ENCODE peak calls at places on chromosomes 16 and 17, in six cellular contexts. L is mammary epithelial cell, U is heart right ventricle, K is ascending aorta, O is cardiac muscle cell, R is OCI-LY7. P is an unnamed sample.

GRCh38 chr16:85387171-85387507 is 226.0 kb upstream of the GSE1 start:
- DNase-seq in L (no peak), U (peak), K (peak), O (no peak), R (no peak), P (no peak)

GRCh38 chr17:38798614-38799500 is 499 bp downstream of the PIP4K2B start:
- DNase-seq in L (peak), U (peak), K (no peak), O (no peak), R (no peak), P (peak)

GRCh38 chr16:67155305-67156145 is 4.2 kb downstream of the TRADD start:
- DNase-seq in L (peak), U (peak), K (no peak), O (peak), R (peak), P (peak)

GRCh38 chr17:83153681-83154310 is 74.4 kb downstream of the METRNL start:
- DNase-seq in L (no peak), U (no peak), K (no peak), O (no peak), R (no peak), P (no peak)

GRCh38 chr16:88596477-88596876 is 26.3 kb downstream of the ZC3H18 start:
- DNase-seq in L (peak), U (no peak), K (no peak), O (no peak), R (no peak), P (no peak)

GRCh38 chr16:89696598-89697128 is 4.8 kb downstream of the SPATA2L start:
- DNase-seq in L (no peak), U (no peak), K (no peak), O (no peak), R (peak), P (no peak)

GRCh38 chr17:1713878-1714487 is 3.8 kb upstream of the TLCD2 start:
- DNase-seq in L (peak), U (no peak), K (no peak), O (peak), R (no peak), P (peak)

GRCh38 chr17:28861393-28862203 is 6.8 kb downstream of the ERAL1 start:
- DNase-seq in L (no peak), U (no peak), K (no peak), O (no peak), R (no peak), P (no peak)

GRCh38 chr16:28182183-28182582 is 29.6 kb downstream of the XPO6 start:
- DNase-seq in L (no peak), U (no peak), K (no peak), O (no peak), R (no peak), P (no peak)

GRCh38 chr17:16439867-16440351 is 24.5 kb downstream of the TRPV2 start:
- DNase-seq in L (no peak), U (no peak), K (no peak), O (no peak), R (peak), P (no peak)

GRCh38 chr17:40178021-40178601 is 841 bp downstream of the RAPGEFL1 start:
- DNase-seq in L (no peak), U (no peak), K (no peak), O (peak), R (no peak), P (no peak)

GRCh38 chr16:67404740-67405226 is 11.5 kb upstream of the TPPP3 start:
- DNase-seq in L (peak), U (no peak), K (no peak), O (no peak), R (no peak), P (no peak)

GRCh38 chr17:53628011-53628410 is 194.7 kb upstream of the KIF2B start:
- DNase-seq in L (peak), U (no peak), K (no peak), O (no peak), R (no peak), P (no peak)

GRCh38 chr17:53626286-53626685 is 196.4 kb upstream of the KIF2B start:
- DNase-seq in L (peak), U (no peak), K (no peak), O (no peak), R (no peak), P (no peak)

GRCh38 chr17:53630115-53630514 is 192.6 kb upstream of the KIF2B start:
- DNase-seq in L (no peak), U (no peak), K (no peak), O (no peak), R (no peak), P (no peak)

GRCh38 chr17:53629188-53629587 is 193.5 kb upstream of the KIF2B start:
- DNase-seq in L (peak), U (no peak), K (no peak), O (no peak), R (no peak), P (no peak)

GRCh38 chr17:53627511-53627910 is 195.2 kb upstream of the KIF2B start:
- DNase-seq in L (peak), U (no peak), K (no peak), O (no peak), R (no peak), P (no peak)
- H3K27ac ChIP-seq in L (peak), U (no peak), K (no peak), O (no peak), R (no peak), P (no peak)

GRCh38 chr16:70638814-70639792 is 7.3 kb upstream of the IL34 start:
- DNase-seq in L (no peak), U (no peak), K (no peak), O (no peak), R (no peak), P (no peak)
- TF ChIP-seq CTCF in L (no peak), U (no peak), K (no peak), O (no peak), R (no peak), P (no peak)

DNA sequence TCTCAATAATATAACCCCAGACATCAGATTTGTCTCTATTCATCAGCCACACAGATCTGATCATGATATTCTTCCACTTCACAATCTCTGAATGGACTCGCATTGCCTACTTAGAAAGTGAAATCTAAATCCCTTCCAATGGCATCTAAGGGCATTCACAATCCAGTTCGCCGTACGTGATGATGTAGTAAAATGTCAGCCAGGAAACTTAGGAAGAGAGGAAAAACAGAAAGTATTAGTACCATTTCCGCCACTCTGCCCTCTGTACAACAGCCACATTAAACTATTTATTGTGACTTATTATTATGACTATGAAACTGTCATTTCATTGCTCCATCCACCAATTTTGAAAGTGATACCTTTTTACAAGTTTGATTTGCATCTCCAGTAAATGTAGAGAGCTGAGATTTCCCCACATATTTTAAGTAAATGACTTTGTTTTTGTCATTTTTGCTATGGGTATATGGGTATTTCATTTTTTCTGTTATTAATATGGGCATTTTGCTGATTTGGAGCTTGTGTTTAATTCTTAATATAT is 69.4 kb upstream of the SMIM36 start:
- DNase-seq in L (no peak), U (no peak), K (no peak), O (no peak), R (no peak), P (no peak)
- H3K4me3 ChIP-seq in L (no peak), U (no peak), K (no peak), O (no peak), R (no peak), P (no peak)

GRCh38 chr17:31272236-31272635 is 24.8 kb downstream of the OMG start:
- DNase-seq in L (no peak), U (no peak), K (no peak), O (no peak), R (no peak), P (no peak)
- H3K27ac ChIP-seq in L (no peak), U (peak), K (no peak), O (no peak), R (no peak), P (no peak)

DNA sequence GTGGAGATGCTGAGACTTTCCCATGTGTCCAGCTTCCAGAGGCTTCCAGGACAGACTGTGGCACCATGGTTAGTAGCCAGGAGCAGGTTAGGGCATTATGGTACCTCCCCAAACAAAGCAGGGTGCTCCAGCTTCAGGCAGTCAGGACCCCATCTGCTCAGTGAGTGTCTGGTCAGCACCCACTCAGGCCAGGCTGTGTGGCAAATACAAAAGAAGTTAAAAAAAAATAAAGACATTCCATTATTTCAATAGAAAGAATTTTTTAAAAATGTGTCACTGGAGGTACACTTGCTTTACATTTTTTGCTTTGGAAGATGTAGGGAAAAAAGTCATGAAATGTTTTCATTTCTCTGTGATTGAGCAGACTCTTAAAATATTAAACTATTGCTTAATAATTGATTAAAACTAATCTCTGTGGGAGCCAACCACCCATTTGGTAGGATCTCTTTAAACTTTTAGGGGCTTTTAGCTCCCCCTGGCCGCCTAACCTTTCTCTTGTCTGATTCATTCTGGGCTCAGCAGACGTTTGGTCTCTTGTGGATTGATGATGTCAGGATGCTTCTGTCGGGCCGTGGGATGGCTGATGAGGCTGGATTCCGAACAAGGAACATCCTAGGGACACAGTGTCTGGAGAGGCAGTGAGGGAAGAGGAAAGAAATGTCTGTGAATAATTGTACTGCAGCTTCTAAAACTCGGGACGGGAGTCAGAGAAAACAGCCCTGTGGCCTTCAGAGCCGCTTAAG is 28.4 kb upstream of the NPTX1 start:
- DNase-seq in L (no peak), U (no peak), K (no peak), O (no peak), R (peak), P (no peak)
- TF ChIP-seq CTCF in L (no peak), U (no peak), K (no peak), O (no peak), R (peak), P (no peak)

GRCh38 chr17:46770818-46771600 is 47.5 kb downstream of the WNT3 start:
- DNase-seq in L (no peak), U (peak), K (no peak), O (peak), R (peak), P (no peak)

GRCh38 chr17:46772013-46772878 is 46.2 kb downstream of the WNT3 start:
- DNase-seq in L (peak), U (peak), K (no peak), O (peak), R (no peak), P (no peak)

GRCh38 chr17:46769531-46770438 is 48.7 kb downstream of the WNT3 start:
- DNase-seq in L (no peak), U (no peak), K (no peak), O (no peak), R (no peak), P (no peak)

GRCh38 chr17:46771601-46772012 is 46.9 kb downstream of the WNT3 start:
- DNase-seq in L (no peak), U (peak), K (no peak), O (peak), R (peak), P (no peak)

GRCh38 chr17:46770439-46770817 is 48.1 kb downstream of the WNT3 start:
- DNase-seq in L (no peak), U (no peak), K (no peak), O (no peak), R (no peak), P (no peak)
- H3K4me3 ChIP-seq in L (no peak), U (peak), K (peak), O (peak), R (no peak), P (peak)